ENCODE peak calls at places on chromosomes 13 and 19, in eight cellular contexts. X is K562, D is HCT116, A is HepG2, V is SK-N-SH, F is GM23338, N is HL-60, I is GM12878. Y is an unnamed sample. For H3K27me3, the result is how much of the 10 kb centered on the place peaks cover.

GRCh38 chr13:25406377-25406776 is 34.6 kb downstream of the ATP8A2 start:
- DNase-seq in V (no peak), I (no peak), A (peak), N (no peak), F (peak), D (peak), X (peak), Y (no peak)

GRCh38 chr13:39452412-39452811 is 150.6 kb downstream of the LHFPL6 start:
- DNase-seq in I (no peak), N (no peak), X (no peak), A (no peak), F (no peak), D (no peak), V (no peak), Y (no peak)

GRCh38 chr13:44312898-44313551 is 60.6 kb upstream of the SERP2 start:
- DNase-seq in V (no peak), A (peak), N (no peak), F (no peak), D (peak), X (no peak), I (no peak), Y (peak)

GRCh38 chr19:12567951-12568350 is 16.7 kb upstream of the ZNF564 start:
- DNase-seq in N (no peak), F (no peak), X (no peak), A (no peak), D (no peak), V (no peak), I (no peak), Y (no peak)

GRCh38 chr13:106589716-106590115 is 21.8 kb upstream of the ARGLU1 start:
- DNase-seq in V (no peak), F (no peak), X (no peak), N (no peak), D (no peak), A (no peak), I (no peak), Y (no peak)

GRCh38 chr19:51064534-51065220 is at the start of gene KLK13:
- DNase-seq in F (peak), A (no peak), X (peak), N (no peak), D (peak), V (no peak), I (no peak), Y (no peak)

GRCh38 chr13:98052412-98052811 is 90.5 kb upstream of the FARP1 start:
- DNase-seq in V (no peak), N (no peak), D (no peak), X (no peak), A (no peak), F (no peak), I (no peak), Y (no peak)

GRCh38 chr19:35041548-35042055 is at the start of gene HPN:
- DNase-seq in I (no peak), V (no peak), F (peak), D (no peak), X (no peak), A (peak), N (no peak), Y (no peak)

GRCh38 chr13:34672631-34673030 is 269.4 kb upstream of the NBEA start:
- DNase-seq in D (no peak), I (no peak), X (no peak), N (no peak), A (no peak), F (no peak), V (no peak), Y (no peak)

DNA sequence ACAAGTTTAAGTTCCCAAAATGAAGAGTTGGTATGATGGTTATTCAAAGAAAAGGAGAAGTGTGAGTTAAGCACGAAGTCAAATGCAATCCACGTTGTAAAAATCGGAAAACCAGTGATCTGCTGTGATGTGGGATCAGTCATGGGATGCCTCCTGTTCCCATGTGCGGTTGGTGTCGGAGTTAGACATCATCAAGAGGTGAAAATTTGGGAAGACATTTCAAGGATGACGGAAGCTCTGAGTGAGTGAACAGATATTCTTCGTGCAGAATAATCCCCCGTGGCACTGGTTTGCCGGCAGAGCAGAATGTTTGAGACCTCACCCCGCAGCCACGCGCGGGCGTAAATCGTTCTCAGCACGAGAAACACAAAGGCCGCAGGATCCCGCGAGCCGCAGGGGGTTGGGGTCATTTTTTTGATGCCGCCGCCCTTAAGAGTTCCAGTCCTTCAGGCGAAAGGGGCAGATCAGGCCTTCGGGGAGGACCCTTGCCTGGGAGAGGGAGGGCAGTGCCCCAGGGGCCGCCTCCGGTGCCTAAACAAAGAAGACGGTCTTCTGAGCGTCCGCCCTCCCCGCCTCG is 13.7 kb upstream of the SOX1 start:
- DNase-seq in V (no peak), D (no peak), N (no peak), F (peak), X (no peak), I (no peak), A (no peak), Y (no peak)
- H3K27me3 ChIP-seq in V (half or more), D (under half), N (half or more), F (half or more), X (under half), I (under half), A (under half), Y (under half)

GRCh38 chr13:113802090-113802531 is 43.1 kb downstream of the TMEM255B start:
- DNase-seq in F (peak), A (peak), I (no peak), N (no peak), D (no peak), X (peak), V (peak), Y (no peak)
- TF ChIP-seq REST in F (no peak), A (no peak), I (no peak), N (no peak), D (no peak), X (no peak), V (no peak), Y (no peak)

GRCh38 chr13:30736461-30736860 is 1.1 kb downstream of the ALOX5AP start:
- DNase-seq in D (no peak), A (no peak), V (no peak), I (no peak), N (no peak), F (no peak), X (no peak), Y (no peak)

GRCh38 chr13:30737511-30738342 is 2.4 kb downstream of the ALOX5AP start:
- DNase-seq in V (no peak), F (no peak), A (no peak), X (no peak), I (no peak), D (no peak), N (peak), Y (no peak)

GRCh38 chr13:30734434-30734833 is 909 bp upstream of the ALOX5AP start:
- DNase-seq in V (no peak), A (no peak), D (no peak), I (no peak), N (no peak), X (no peak), F (no peak), Y (no peak)

GRCh38 chr13:30736921-30737320 is 1.6 kb downstream of the ALOX5AP start:
- DNase-seq in D (no peak), V (no peak), N (no peak), A (no peak), I (no peak), F (no peak), X (no peak), Y (no peak)

DNA sequence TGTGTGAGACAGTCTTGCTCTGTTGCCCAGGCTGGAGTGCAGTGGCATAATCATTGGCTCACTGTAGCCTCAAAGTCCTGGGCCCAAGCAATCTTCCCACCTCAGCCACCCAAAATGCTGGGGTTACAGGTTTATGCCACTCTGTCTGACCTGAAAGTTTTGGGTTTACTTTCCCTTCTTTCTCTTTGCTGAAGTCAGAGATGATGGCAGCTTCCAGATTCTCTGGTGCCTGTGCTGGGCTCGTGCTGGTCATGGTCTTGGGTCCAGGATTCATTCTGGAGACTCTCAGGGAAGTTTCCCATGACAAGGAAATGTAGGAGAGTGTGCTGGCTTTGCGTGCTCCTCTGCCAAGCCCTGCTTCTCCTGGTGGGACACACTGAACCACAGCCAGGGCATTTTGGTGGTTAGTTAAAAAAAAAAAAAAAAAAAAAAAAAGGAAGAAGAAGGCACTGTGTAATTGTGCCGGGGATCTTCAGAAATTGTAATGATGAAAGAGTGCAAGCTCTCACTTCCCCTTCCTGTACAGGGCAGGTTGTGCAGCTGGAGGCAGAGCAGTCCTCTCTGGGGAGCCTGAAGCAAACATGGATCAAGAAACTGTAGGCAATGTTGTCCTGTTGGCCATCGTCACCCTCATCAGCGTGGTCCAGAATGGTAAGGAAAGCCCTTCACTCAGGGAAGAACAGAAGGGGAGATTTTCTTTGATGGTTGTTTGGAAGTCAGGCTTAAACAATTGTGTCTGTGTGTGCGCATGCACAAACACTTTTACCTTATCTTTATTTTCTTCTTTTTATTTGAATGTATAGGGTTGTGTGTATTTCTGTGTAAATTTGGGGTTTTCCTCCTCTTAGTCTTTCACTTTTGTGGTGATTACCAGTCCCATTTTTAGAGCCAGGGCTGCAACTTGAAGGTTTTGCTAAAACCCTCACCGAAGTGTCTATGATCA is at the start of gene ALOX5AP:
- DNase-seq in F (no peak), A (no peak), V (no peak), I (peak), N (peak), X (no peak), D (no peak), Y (no peak)
- H3K27me3 ChIP-seq in F (under half), A (under half), V (under half), I (under half), N (under half), X (under half), D (half or more), Y (under half)

DNA sequence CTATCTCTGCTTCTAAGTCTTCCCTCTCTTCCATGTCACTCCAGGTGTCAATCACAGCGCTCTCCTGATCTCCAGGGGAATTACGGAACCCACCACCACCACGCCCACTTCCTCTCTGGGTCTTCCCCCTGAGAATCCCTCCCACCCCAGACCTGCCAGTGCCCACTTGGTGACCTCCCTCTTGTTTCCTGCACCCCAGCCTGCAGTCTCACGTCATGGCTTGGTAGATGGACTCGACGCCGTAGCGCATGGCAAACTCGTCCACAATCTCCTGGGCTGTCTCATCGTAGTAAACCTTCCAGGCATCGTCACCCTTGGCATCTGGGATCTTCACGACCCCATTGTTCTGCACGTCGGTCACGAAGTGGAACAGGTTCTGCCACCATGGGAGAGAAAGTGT is 47.0 kb downstream of the UNC13A start:
- DNase-seq in F (no peak), D (no peak), V (no peak), I (no peak), A (no peak), X (no peak), N (no peak), Y (no peak)
- TF ChIP-seq REST in F (no peak), D (no peak), V (no peak), I (no peak), A (no peak), X (no peak), N (no peak), Y (no peak)

Y was measured in Panc1.